ENCODE peak calls at places on chromosome 17, in ten cellular contexts. One of them, this sample, is unnamed. For H3K36me3, the result is how much of the 10 kb centered on the place peaks cover.

GRCh38 chr17:61440697-61441096 is 11.5 kb upstream of the TBX4 start:
- DNase-seq in small intestine: no peak
- DNase-seq in Caco-2: no peak
- DNase-seq in heart left ventricle: no peak
- DNase-seq in CD4-positive, CD25-positive, alpha-beta regulatory T cell: no peak
- DNase-seq in body of pancreas: no peak
- DNase-seq in GM12878: no peak
- DNase-seq in adrenal gland: no peak
- DNase-seq in ascending aorta: no peak
- DNase-seq in breast epithelium: no peak
- DNase-seq in this sample: no peak

GRCh38 chr17:4318186-4318585 is 48.3 kb downstream of the UBE2G1 start:
- DNase-seq in small intestine: no peak
- DNase-seq in Caco-2: no peak
- DNase-seq in heart left ventricle: no peak
- DNase-seq in CD4-positive, CD25-positive, alpha-beta regulatory T cell: no peak
- DNase-seq in body of pancreas: peak
- DNase-seq in GM12878: no peak
- DNase-seq in adrenal gland: peak
- DNase-seq in ascending aorta: no peak
- DNase-seq in breast epithelium: peak
- DNase-seq in this sample: no peak

GRCh38 chr17:72691017-72691416 is 401.5 kb downstream of the SLC39A11 start:
- DNase-seq in small intestine: no peak
- DNase-seq in Caco-2: no peak
- DNase-seq in heart left ventricle: no peak
- DNase-seq in CD4-positive, CD25-positive, alpha-beta regulatory T cell: no peak
- DNase-seq in body of pancreas: no peak
- DNase-seq in GM12878: no peak
- DNase-seq in adrenal gland: no peak
- DNase-seq in ascending aorta: no peak
- DNase-seq in breast epithelium: no peak
- DNase-seq in this sample: no peak

GRCh38 chr17:68600881-68601564 is at the start of gene FAM20A:
- DNase-seq in small intestine: no peak
- DNase-seq in Caco-2: no peak
- DNase-seq in heart left ventricle: peak
- DNase-seq in CD4-positive, CD25-positive, alpha-beta regulatory T cell: no peak
- DNase-seq in body of pancreas: peak
- DNase-seq in GM12878: no peak
- DNase-seq in adrenal gland: peak
- DNase-seq in ascending aorta: no peak
- DNase-seq in breast epithelium: no peak
- DNase-seq in this sample: no peak

GRCh38 chr17:60278237-60278636 is 113.7 kb downstream of the USP32 start:
- DNase-seq in small intestine: no peak
- DNase-seq in Caco-2: no peak
- DNase-seq in heart left ventricle: no peak
- DNase-seq in CD4-positive, CD25-positive, alpha-beta regulatory T cell: no peak
- DNase-seq in body of pancreas: no peak
- DNase-seq in GM12878: no peak
- DNase-seq in adrenal gland: no peak
- DNase-seq in ascending aorta: no peak
- DNase-seq in breast epithelium: no peak
- DNase-seq in this sample: no peak

GRCh38 chr17:59093702-59094231 is 12.9 kb downstream of the TRIM37 start:
- DNase-seq in small intestine: no peak
- DNase-seq in Caco-2: peak
- DNase-seq in heart left ventricle: peak
- DNase-seq in CD4-positive, CD25-positive, alpha-beta regulatory T cell: no peak
- DNase-seq in body of pancreas: peak
- DNase-seq in GM12878: no peak
- DNase-seq in adrenal gland: peak
- DNase-seq in ascending aorta: no peak
- DNase-seq in breast epithelium: no peak
- DNase-seq in this sample: peak

GRCh38 chr17:35372846-35373531 is 432 bp downstream of the SLFN11 start:
- DNase-seq in small intestine: no peak
- DNase-seq in Caco-2: no peak
- DNase-seq in heart left ventricle: peak
- DNase-seq in CD4-positive, CD25-positive, alpha-beta regulatory T cell: peak
- DNase-seq in body of pancreas: peak
- DNase-seq in GM12878: no peak
- DNase-seq in adrenal gland: no peak
- DNase-seq in ascending aorta: no peak
- DNase-seq in breast epithelium: no peak
- DNase-seq in this sample: no peak

GRCh38 chr17:29384901-29385300 is 5.3 kb upstream of the TAOK1 start:
- DNase-seq in small intestine: no peak
- DNase-seq in Caco-2: no peak
- DNase-seq in heart left ventricle: no peak
- DNase-seq in CD4-positive, CD25-positive, alpha-beta regulatory T cell: no peak
- DNase-seq in body of pancreas: no peak
- DNase-seq in GM12878: no peak
- DNase-seq in adrenal gland: no peak
- DNase-seq in ascending aorta: no peak
- DNase-seq in breast epithelium: no peak
- DNase-seq in this sample: no peak

GRCh38 chr17:38659415-38659814 is 15.3 kb downstream of the EPOP start:
- DNase-seq in small intestine: no peak
- DNase-seq in Caco-2: no peak
- DNase-seq in heart left ventricle: no peak
- DNase-seq in CD4-positive, CD25-positive, alpha-beta regulatory T cell: no peak
- DNase-seq in body of pancreas: no peak
- DNase-seq in GM12878: no peak
- DNase-seq in adrenal gland: no peak
- DNase-seq in ascending aorta: no peak
- DNase-seq in breast epithelium: no peak
- DNase-seq in this sample: peak

GRCh38 chr17:36999475-36999874 is 50.7 kb downstream of the AATF start:
- DNase-seq in small intestine: no peak
- DNase-seq in Caco-2: no peak
- DNase-seq in heart left ventricle: no peak
- DNase-seq in CD4-positive, CD25-positive, alpha-beta regulatory T cell: no peak
- DNase-seq in body of pancreas: no peak
- DNase-seq in GM12878: no peak
- DNase-seq in adrenal gland: no peak
- DNase-seq in ascending aorta: no peak
- DNase-seq in breast epithelium: no peak
- DNase-seq in this sample: no peak

GRCh38 chr17:2370211-2370589 is 30.7 kb downstream of the MNT start:
- DNase-seq in small intestine: no peak
- DNase-seq in Caco-2: no peak
- DNase-seq in heart left ventricle: no peak
- DNase-seq in CD4-positive, CD25-positive, alpha-beta regulatory T cell: no peak
- DNase-seq in body of pancreas: no peak
- DNase-seq in GM12878: no peak
- DNase-seq in adrenal gland: no peak
- DNase-seq in ascending aorta: no peak
- DNase-seq in breast epithelium: no peak
- DNase-seq in this sample: no peak
- H3K36me3 ChIP-seq in small intestine: under half
- H3K36me3 ChIP-seq in Caco-2: under half
- H3K36me3 ChIP-seq in heart left ventricle: half or more
- H3K36me3 ChIP-seq in CD4-positive, CD25-positive, alpha-beta regulatory T cell: under half
- H3K36me3 ChIP-seq in body of pancreas: under half
- H3K36me3 ChIP-seq in GM12878: under half
- H3K36me3 ChIP-seq in adrenal gland: under half
- H3K36me3 ChIP-seq in ascending aorta: half or more
- H3K36me3 ChIP-seq in breast epithelium: under half
- H3K36me3 ChIP-seq in this sample: under half

DNA sequence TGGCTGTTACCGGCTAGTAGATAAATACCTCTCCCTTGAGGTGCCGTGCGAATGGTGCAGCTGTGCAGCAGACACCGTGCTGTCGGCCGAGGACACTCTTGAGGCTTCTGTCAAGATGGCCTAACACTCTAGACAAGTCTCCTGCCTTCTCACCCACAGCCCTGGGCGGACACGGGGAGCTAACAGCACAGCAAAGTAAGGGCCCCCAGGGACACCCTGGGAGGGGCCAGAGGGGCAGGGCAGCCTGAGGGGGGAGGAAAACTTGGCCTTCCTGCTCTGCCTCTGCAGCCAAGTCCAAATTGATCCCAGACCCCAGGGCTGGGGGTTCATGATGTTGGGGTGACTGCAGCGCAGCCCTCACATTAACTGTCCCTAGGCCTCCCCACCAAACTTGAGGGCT is 210.2 kb downstream of the RPTOR start:
- DNase-seq in small intestine: no peak
- DNase-seq in Caco-2: no peak
- DNase-seq in heart left ventricle: no peak
- DNase-seq in CD4-positive, CD25-positive, alpha-beta regulatory T cell: no peak
- DNase-seq in body of pancreas: no peak
- DNase-seq in GM12878: no peak
- DNase-seq in adrenal gland: peak
- DNase-seq in ascending aorta: no peak
- DNase-seq in breast epithelium: no peak
- DNase-seq in this sample: no peak
- H3K36me3 ChIP-seq in small intestine: under half
- H3K36me3 ChIP-seq in Caco-2: under half
- H3K36me3 ChIP-seq in heart left ventricle: under half
- H3K36me3 ChIP-seq in CD4-positive, CD25-positive, alpha-beta regulatory T cell: under half
- H3K36me3 ChIP-seq in body of pancreas: under half
- H3K36me3 ChIP-seq in GM12878: under half
- H3K36me3 ChIP-seq in adrenal gland: under half
- H3K36me3 ChIP-seq in ascending aorta: under half
- H3K36me3 ChIP-seq in breast epithelium: under half
- H3K36me3 ChIP-seq in this sample: half or more

DNA sequence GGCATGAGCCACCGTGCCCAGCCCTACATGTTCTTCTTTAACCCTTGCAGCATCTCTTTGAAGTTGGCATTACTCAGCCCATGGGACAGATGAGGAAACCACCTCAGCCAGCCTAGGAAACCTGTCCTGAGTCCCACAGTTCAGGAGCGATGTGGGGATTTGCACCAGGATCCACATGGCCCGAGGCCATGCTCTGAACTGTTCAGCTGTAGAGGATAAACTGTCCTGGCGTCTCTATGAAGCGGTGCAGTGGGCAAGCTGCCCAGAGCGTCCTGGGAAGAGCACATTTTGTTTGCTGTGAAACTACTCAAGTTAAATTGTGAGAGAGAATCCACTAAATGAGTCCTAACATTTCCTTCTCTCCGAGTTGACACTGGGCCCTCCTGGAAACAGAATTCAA is 276.7 kb upstream of the TNRC6C start:
- DNase-seq in small intestine: no peak
- DNase-seq in Caco-2: peak
- DNase-seq in heart left ventricle: peak
- DNase-seq in CD4-positive, CD25-positive, alpha-beta regulatory T cell: no peak
- DNase-seq in body of pancreas: no peak
- DNase-seq in GM12878: no peak
- DNase-seq in adrenal gland: peak
- DNase-seq in ascending aorta: no peak
- DNase-seq in breast epithelium: no peak
- DNase-seq in this sample: no peak
- H3K36me3 ChIP-seq in small intestine: under half
- H3K36me3 ChIP-seq in Caco-2: under half
- H3K36me3 ChIP-seq in heart left ventricle: under half
- H3K36me3 ChIP-seq in CD4-positive, CD25-positive, alpha-beta regulatory T cell: under half
- H3K36me3 ChIP-seq in body of pancreas: under half
- H3K36me3 ChIP-seq in GM12878: under half
- H3K36me3 ChIP-seq in adrenal gland: under half
- H3K36me3 ChIP-seq in ascending aorta: under half
- H3K36me3 ChIP-seq in breast epithelium: under half
- H3K36me3 ChIP-seq in this sample: under half

DNA sequence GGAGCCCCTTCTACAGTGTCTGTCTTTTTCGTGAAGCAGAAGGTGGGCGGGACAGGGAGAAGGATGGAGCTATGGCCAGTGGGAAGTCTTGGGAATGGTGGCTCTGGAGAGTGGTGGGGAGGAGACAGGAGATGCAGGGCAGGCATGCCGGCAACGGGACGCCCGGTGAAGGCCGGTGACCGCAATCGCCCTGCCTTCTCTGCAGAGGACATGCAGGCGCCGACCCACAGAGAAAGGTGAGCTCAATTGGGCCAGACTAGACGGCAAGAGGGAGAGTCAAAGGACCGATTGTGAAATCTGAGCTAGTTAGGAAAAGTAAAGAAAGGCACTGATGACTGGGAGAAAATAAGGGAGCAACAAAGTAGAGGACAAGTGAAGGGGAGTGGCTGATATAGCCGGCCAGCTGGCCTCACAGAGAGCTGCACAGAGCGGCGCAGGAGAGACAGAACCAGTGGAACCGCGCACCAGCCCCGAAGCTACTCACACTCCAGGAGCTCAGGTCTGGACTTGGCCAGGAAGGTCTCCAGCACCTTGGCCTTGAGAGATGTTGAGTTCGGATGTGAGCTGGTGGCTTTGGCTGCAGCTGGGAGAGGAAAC is 18.9 kb downstream of the TRIM25 start:
- DNase-seq in small intestine: no peak
- DNase-seq in Caco-2: peak
- DNase-seq in heart left ventricle: no peak
- DNase-seq in CD4-positive, CD25-positive, alpha-beta regulatory T cell: no peak
- DNase-seq in body of pancreas: no peak
- DNase-seq in GM12878: no peak
- DNase-seq in adrenal gland: no peak
- DNase-seq in ascending aorta: no peak
- DNase-seq in breast epithelium: no peak
- DNase-seq in this sample: no peak
- H3K36me3 ChIP-seq in small intestine: half or more
- H3K36me3 ChIP-seq in Caco-2: under half
- H3K36me3 ChIP-seq in heart left ventricle: half or more
- H3K36me3 ChIP-seq in CD4-positive, CD25-positive, alpha-beta regulatory T cell: half or more
- H3K36me3 ChIP-seq in body of pancreas: under half
- H3K36me3 ChIP-seq in GM12878: half or more
- H3K36me3 ChIP-seq in adrenal gland: half or more
- H3K36me3 ChIP-seq in ascending aorta: half or more
- H3K36me3 ChIP-seq in breast epithelium: under half
- H3K36me3 ChIP-seq in this sample: half or more

This sample was measured in HepG2.